ENCODE peak calls at places on chromosomes 5 and 9, in five cellular contexts. One of them, this sample, is unnamed.

GRCh38 chr9:118059520-118060278 is 355.5 kb downstream of the TLR4 start:
- DNase-seq in NCI-H748 treated with DMSO at 0.1 percent for 48 hours: no peak
- DNase-seq in C1 segment of cervical spinal cord: no peak
- DNase-seq in iPS-NIHi11: peak
- DNase-seq in activated naive CD8-positive, alpha-beta T cell treated with anti-CD3 and anti-CD28 coated beads for 36 hours: no peak
- DNase-seq in this sample: peak

GRCh38 chr9:24509850-24510249 is 35.8 kb downstream of the IZUMO3 start:
- DNase-seq in NCI-H748 treated with DMSO at 0.1 percent for 48 hours: no peak
- DNase-seq in C1 segment of cervical spinal cord: no peak
- DNase-seq in iPS-NIHi11: no peak
- DNase-seq in activated naive CD8-positive, alpha-beta T cell treated with anti-CD3 and anti-CD28 coated beads for 36 hours: no peak
- DNase-seq in this sample: no peak

GRCh38 chr5:31328031-31328430 is 134.5 kb downstream of the CDH6 start:
- DNase-seq in NCI-H748 treated with DMSO at 0.1 percent for 48 hours: no peak
- DNase-seq in C1 segment of cervical spinal cord: no peak
- DNase-seq in iPS-NIHi11: no peak
- DNase-seq in activated naive CD8-positive, alpha-beta T cell treated with anti-CD3 and anti-CD28 coated beads for 36 hours: no peak
- DNase-seq in this sample: no peak

GRCh38 chr5:39717186-39717897 is 292.6 kb upstream of the DAB2 start:
- DNase-seq in NCI-H748 treated with DMSO at 0.1 percent for 48 hours: no peak
- DNase-seq in C1 segment of cervical spinal cord: no peak
- DNase-seq in iPS-NIHi11: no peak
- DNase-seq in activated naive CD8-positive, alpha-beta T cell treated with anti-CD3 and anti-CD28 coated beads for 36 hours: no peak
- DNase-seq in this sample: no peak

GRCh38 chr9:75039006-75039405 is 10.9 kb upstream of the CARNMT1 start:
- DNase-seq in NCI-H748 treated with DMSO at 0.1 percent for 48 hours: no peak
- DNase-seq in C1 segment of cervical spinal cord: no peak
- DNase-seq in iPS-NIHi11: no peak
- DNase-seq in activated naive CD8-positive, alpha-beta T cell treated with anti-CD3 and anti-CD28 coated beads for 36 hours: no peak
- DNase-seq in this sample: no peak

GRCh38 chr5:55231476-55232193 is 1.8 kb downstream of the CCNO start:
- DNase-seq in NCI-H748 treated with DMSO at 0.1 percent for 48 hours: peak
- DNase-seq in C1 segment of cervical spinal cord: no peak
- DNase-seq in iPS-NIHi11: no peak
- DNase-seq in activated naive CD8-positive, alpha-beta T cell treated with anti-CD3 and anti-CD28 coated beads for 36 hours: peak
- DNase-seq in this sample: no peak

GRCh38 chr5:32325067-32325466 is 12.3 kb upstream of the MTMR12 start:
- DNase-seq in NCI-H748 treated with DMSO at 0.1 percent for 48 hours: no peak
- DNase-seq in C1 segment of cervical spinal cord: no peak
- DNase-seq in iPS-NIHi11: no peak
- DNase-seq in activated naive CD8-positive, alpha-beta T cell treated with anti-CD3 and anti-CD28 coated beads for 36 hours: no peak
- DNase-seq in this sample: no peak

GRCh38 chr5:144390133-144390532 is 219.5 kb downstream of the KCTD16 start:
- DNase-seq in NCI-H748 treated with DMSO at 0.1 percent for 48 hours: peak
- DNase-seq in C1 segment of cervical spinal cord: no peak
- DNase-seq in iPS-NIHi11: peak
- DNase-seq in activated naive CD8-positive, alpha-beta T cell treated with anti-CD3 and anti-CD28 coated beads for 36 hours: no peak
- DNase-seq in this sample: no peak

GRCh38 chr9:33739407-33739806 is 56.0 kb upstream of the PRSS3 start:
- DNase-seq in NCI-H748 treated with DMSO at 0.1 percent for 48 hours: no peak
- DNase-seq in C1 segment of cervical spinal cord: no peak
- DNase-seq in iPS-NIHi11: no peak
- DNase-seq in activated naive CD8-positive, alpha-beta T cell treated with anti-CD3 and anti-CD28 coated beads for 36 hours: no peak
- DNase-seq in this sample: no peak

GRCh38 chr9:83019246-83019645 is 43.7 kb downstream of the RASEF start:
- DNase-seq in NCI-H748 treated with DMSO at 0.1 percent for 48 hours: no peak
- DNase-seq in C1 segment of cervical spinal cord: no peak
- DNase-seq in iPS-NIHi11: no peak
- DNase-seq in activated naive CD8-positive, alpha-beta T cell treated with anti-CD3 and anti-CD28 coated beads for 36 hours: no peak
- DNase-seq in this sample: no peak

GRCh38 chr5:72649449-72649848 is 142.2 kb upstream of the ZNF366 start:
- DNase-seq in NCI-H748 treated with DMSO at 0.1 percent for 48 hours: no peak
- DNase-seq in C1 segment of cervical spinal cord: no peak
- DNase-seq in iPS-NIHi11: no peak
- DNase-seq in activated naive CD8-positive, alpha-beta T cell treated with anti-CD3 and anti-CD28 coated beads for 36 hours: no peak
- DNase-seq in this sample: no peak

GRCh38 chr9:133701981-133702797 is 36.0 kb downstream of the SARDH start:
- DNase-seq in NCI-H748 treated with DMSO at 0.1 percent for 48 hours: no peak
- DNase-seq in C1 segment of cervical spinal cord: no peak
- DNase-seq in iPS-NIHi11: no peak
- DNase-seq in activated naive CD8-positive, alpha-beta T cell treated with anti-CD3 and anti-CD28 coated beads for 36 hours: peak
- DNase-seq in this sample: peak

GRCh38 chr5:153425914-153426313 is 64.6 kb upstream of the GRIA1 start:
- DNase-seq in NCI-H748 treated with DMSO at 0.1 percent for 48 hours: peak
- DNase-seq in C1 segment of cervical spinal cord: no peak
- DNase-seq in iPS-NIHi11: peak
- DNase-seq in activated naive CD8-positive, alpha-beta T cell treated with anti-CD3 and anti-CD28 coated beads for 36 hours: no peak
- DNase-seq in this sample: no peak

This sample was measured in right lobe of liver.